ENCODE peak calls at places on chromosome 19, in ten cellular contexts. U, Z, H, R, Y, L, V, W, A and S are unnamed samples.

GRCh38 chr19:14565298-14565679 is 6.6 kb downstream of the NDUFB7 start:
- DNase-seq in U (no peak), Z (no peak), H (no peak), R (peak), Y (no peak), L (peak), V (no peak), W (no peak), A (no peak), S (no peak)

GRCh38 chr19:17779281-17779930 is 15.5 kb upstream of the B3GNT3 start:
- DNase-seq in U (no peak), Z (peak), H (peak), R (peak), Y (peak), L (no peak), V (peak), W (peak), A (no peak), S (no peak)

GRCh38 chr19:35066691-35067563 is 25.4 kb downstream of the HPN start:
- DNase-seq in U (peak), Z (peak), H (peak), R (peak), Y (peak), L (peak), V (peak), W (peak), A (peak), S (peak)

GRCh38 chr19:45769821-45770191 is 754 bp upstream of the SIX5 start:
- DNase-seq in U (peak), Z (no peak), H (peak), R (peak), Y (peak), L (peak), V (peak), W (no peak), A (peak), S (no peak)

GRCh38 chr19:3073931-3074595 is 11.8 kb upstream of the TLE5 start:
- DNase-seq in U (no peak), Z (peak), H (no peak), R (no peak), Y (no peak), L (no peak), V (peak), W (no peak), A (peak), S (peak)

GRCh38 chr19:57165846-57166245 is 1.4 kb downstream of the DUXA start:
- DNase-seq in U (no peak), Z (no peak), H (no peak), R (no peak), Y (no peak), L (no peak), V (no peak), W (no peak), A (no peak), S (no peak)

GRCh38 chr19:33394006-33394722 is 20.7 kb downstream of the CEBPG start:
- DNase-seq in U (no peak), Z (peak), H (peak), R (peak), Y (peak), L (peak), V (no peak), W (peak), A (peak), S (no peak)

GRCh38 chr19:58054792-58055482 is 4.1 kb upstream of the ZNF135 start:
- DNase-seq in U (no peak), Z (peak), H (peak), R (peak), Y (no peak), L (no peak), V (peak), W (no peak), A (no peak), S (no peak)

GRCh38 chr19:34359140-34359953 is 5.6 kb upstream of the GPI start:
- DNase-seq in U (peak), Z (peak), H (peak), R (peak), Y (peak), L (peak), V (peak), W (peak), A (peak), S (peak)

GRCh38 chr19:32877977-32878745 is 8.6 kb upstream of the SLC7A9 start:
- DNase-seq in U (no peak), Z (no peak), H (no peak), R (peak), Y (no peak), L (peak), V (no peak), W (no peak), A (no peak), S (no peak)

GRCh38 chr19:38718747-38719543 is 25.3 kb downstream of the CAPN12 start:
- DNase-seq in U (no peak), Z (peak), H (no peak), R (peak), Y (peak), L (peak), V (no peak), W (peak), A (peak), S (peak)

GRCh38 chr19:3387645-3388589 is 21.5 kb downstream of the NFIC start:
- DNase-seq in U (no peak), Z (peak), H (peak), R (peak), Y (peak), L (peak), V (peak), W (peak), A (peak), S (peak)

GRCh38 chr19:35044317-35045117 is 3.0 kb downstream of the HPN start:
- DNase-seq in U (peak), Z (peak), H (peak), R (peak), Y (no peak), L (peak), V (peak), W (peak), A (no peak), S (no peak)

GRCh38 chr19:50333235-50333736 is 4.1 kb upstream of the KCNC3 start:
- DNase-seq in U (peak), Z (peak), H (peak), R (peak), Y (peak), L (peak), V (peak), W (peak), A (peak), S (no peak)

GRCh38 chr19:57334191-57334590 is 13.9 kb downstream of the ZNF543 start:
- DNase-seq in U (no peak), Z (no peak), H (peak), R (no peak), Y (no peak), L (no peak), V (peak), W (no peak), A (no peak), S (no peak)

GRCh38 chr19:10670187-10670586 is 16.0 kb downstream of the ILF3 start:
- DNase-seq in U (no peak), Z (no peak), H (no peak), R (no peak), Y (no peak), L (no peak), V (no peak), W (no peak), A (no peak), S (no peak)

GRCh38 chr19:10473192-10473591 is 30.0 kb downstream of the KEAP1 start:
- DNase-seq in U (no peak), Z (peak), H (no peak), R (no peak), Y (no peak), L (no peak), V (no peak), W (no peak), A (no peak), S (no peak)

GRCh38 chr19:32674153-32674958 is 624 bp downstream of the ANKRD27 start:
- DNase-seq in U (no peak), Z (no peak), H (no peak), R (no peak), Y (no peak), L (no peak), V (no peak), W (no peak), A (peak), S (no peak)

GRCh38 chr19:13398780-13399726 is 107.2 kb downstream of the CACNA1A start:
- DNase-seq in U (no peak), Z (peak), H (peak), R (no peak), Y (no peak), L (no peak), V (no peak), W (no peak), A (no peak), S (no peak)

GRCh38 chr19:16040642-16041041 is 35.7 kb upstream of the TPM4 start:
- DNase-seq in U (no peak), Z (peak), H (peak), R (no peak), Y (no peak), L (no peak), V (no peak), W (no peak), A (no peak), S (no peak)

GRCh38 chr19:31352296-31352781 is 3.1 kb upstream of the TSHZ3 start:
- DNase-seq in U (no peak), Z (no peak), H (no peak), R (no peak), Y (no peak), L (no peak), V (no peak), W (no peak), A (no peak), S (no peak)

GRCh38 chr19:18153555-18154134 is 682 bp downstream of the PIK3R2 start:
- DNase-seq in U (peak), Z (no peak), H (no peak), R (no peak), Y (no peak), L (peak), V (no peak), W (no peak), A (peak), S (no peak)

GRCh38 chr19:13099073-13099999 is 3.3 kb downstream of the LYL1 start:
- DNase-seq in U (peak), Z (peak), H (no peak), R (no peak), Y (peak), L (peak), V (peak), W (peak), A (peak), S (no peak)

GRCh38 chr19:42360787-42361544 is 29.1 kb downstream of the CNFN start:
- DNase-seq in U (no peak), Z (no peak), H (no peak), R (no peak), Y (no peak), L (no peak), V (no peak), W (no peak), A (no peak), S (no peak)

GRCh38 chr19:8361921-8362793 is 1.8 kb upstream of the ANGPTL4 start:
- DNase-seq in U (peak), Z (peak), H (peak), R (peak), Y (peak), L (peak), V (peak), W (peak), A (peak), S (peak)

GRCh38 chr19:33435706-33436359 is 62.3 kb downstream of the CEBPG start:
- DNase-seq in U (no peak), Z (no peak), H (no peak), R (peak), Y (no peak), L (no peak), V (no peak), W (no peak), A (peak), S (no peak)

GRCh38 chr19:18419699-18420460 is 682 bp downstream of the SSBP4 start:
- DNase-seq in U (peak), Z (no peak), H (no peak), R (no peak), Y (peak), L (peak), V (no peak), W (no peak), A (peak), S (peak)

GRCh38 chr19:41753159-41753558 is 2.2 kb upstream of the CEACAM6 start:
- DNase-seq in U (peak), Z (peak), H (no peak), R (no peak), Y (peak), L (peak), V (peak), W (peak), A (no peak), S (no peak)

GRCh38 chr19:35116085-35116801 is 620 bp downstream of the FXYD3 start:
- DNase-seq in U (no peak), Z (no peak), H (no peak), R (no peak), Y (no peak), L (no peak), V (no peak), W (peak), A (no peak), S (no peak)

GRCh38 chr19:3343619-3344502 is 22.5 kb upstream of the NFIC start:
- DNase-seq in U (peak), Z (peak), H (peak), R (peak), Y (peak), L (peak), V (peak), W (peak), A (peak), S (peak)

GRCh38 chr19:49638360-49638759 is 1.6 kb downstream of the RRAS start:
- DNase-seq in U (no peak), Z (peak), H (no peak), R (no peak), Y (no peak), L (no peak), V (no peak), W (no peak), A (no peak), S (no peak)

GRCh38 chr19:30648321-30648720 is 276.1 kb downstream of the ZNF536 start:
- DNase-seq in U (no peak), Z (no peak), H (peak), R (no peak), Y (no peak), L (no peak), V (no peak), W (no peak), A (no peak), S (peak)

GRCh38 chr19:36215276-36216171 is 618 bp downstream of the ZNF146 start:
- DNase-seq in U (peak), Z (peak), H (peak), R (no peak), Y (no peak), L (no peak), V (no peak), W (no peak), A (no peak), S (no peak)

GRCh38 chr19:7376151-7376852 is 27.6 kb downstream of the ARHGEF18 start:
- DNase-seq in U (no peak), Z (no peak), H (no peak), R (no peak), Y (no peak), L (no peak), V (no peak), W (no peak), A (peak), S (no peak)

GRCh38 chr19:39403331-39404312 is 3.0 kb upstream of the ZFP36 start:
- DNase-seq in U (peak), Z (peak), H (peak), R (peak), Y (peak), L (peak), V (peak), W (peak), A (peak), S (peak)

GRCh38 chr19:40781140-40781539 is 3.1 kb downstream of the RAB4B start:
- DNase-seq in U (no peak), Z (no peak), H (no peak), R (no peak), Y (no peak), L (no peak), V (no peak), W (no peak), A (no peak), S (no peak)

GRCh38 chr19:28313633-28314032 is 899.3 kb downstream of the UQCRFS1 start:
- DNase-seq in U (no peak), Z (peak), H (peak), R (no peak), Y (no peak), L (no peak), V (no peak), W (no peak), A (no peak), S (no peak)

GRCh38 chr19:40165362-40165937 is 25.8 kb upstream of the MAP3K10 start:
- DNase-seq in U (peak), Z (peak), H (no peak), R (peak), Y (peak), L (peak), V (peak), W (peak), A (peak), S (no peak)

GRCh38 chr19:51572415-51572814 is 1.3 kb downstream of the ZNF175 start:
- DNase-seq in U (peak), Z (peak), H (peak), R (no peak), Y (no peak), L (no peak), V (no peak), W (no peak), A (no peak), S (no peak)

GRCh38 chr19:51570962-51571575 is at the start of gene ZNF175:
- DNase-seq in U (peak), Z (peak), H (peak), R (peak), Y (peak), L (peak), V (peak), W (peak), A (peak), S (peak)

GRCh38 chr19:51573331-51573730 is 2.2 kb downstream of the ZNF175 start:
- DNase-seq in U (no peak), Z (peak), H (peak), R (no peak), Y (no peak), L (no peak), V (no peak), W (no peak), A (no peak), S (no peak)

GRCh38 chr19:51571599-51571998 is 516 bp downstream of the ZNF175 start:
- DNase-seq in U (no peak), Z (no peak), H (peak), R (no peak), Y (no peak), L (no peak), V (no peak), W (no peak), A (no peak), S (no peak)

DNA sequence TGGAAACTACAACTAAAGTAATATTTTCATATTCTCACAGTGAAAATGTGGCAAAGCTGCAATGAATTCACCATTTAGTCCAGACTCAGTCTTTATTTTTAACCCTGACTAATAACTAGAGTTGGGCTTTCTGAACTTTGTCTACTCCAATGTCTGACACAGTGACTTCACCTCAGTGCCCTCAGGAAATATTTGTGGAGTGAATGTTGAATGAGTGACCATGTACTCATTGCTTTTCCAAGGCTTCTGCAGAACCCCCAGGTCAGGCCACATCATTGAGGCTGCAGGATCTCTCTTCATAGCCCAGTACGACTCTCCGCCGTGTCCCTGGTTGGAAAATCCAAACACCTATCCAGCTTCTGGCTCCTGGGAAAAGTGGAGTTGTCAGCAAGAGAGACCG is 1.8 kb downstream of the ZNF175 start:
- DNase-seq in U (no peak), Z (peak), H (peak), R (no peak), Y (no peak), L (no peak), V (no peak), W (no peak), A (no peak), S (no peak)
- H3K27ac ChIP-seq in U (no peak), Z (no peak), H (peak), R (no peak), Y (no peak), L (no peak), V (no peak), W (no peak), A (no peak), S (no peak)

GRCh38 chr19:2047076-2047448 is 4.0 kb downstream of the MKNK2 start:
- DNase-seq in U (no peak), Z (no peak), H (no peak), R (no peak), Y (no peak), L (no peak), V (no peak), W (no peak), A (no peak), S (no peak)
- H3K4me3 ChIP-seq in U (peak), Z (no peak), H (no peak), R (peak), Y (peak), L (peak), V (no peak), W (no peak), A (no peak), S (peak)

GRCh38 chr19:5958851-5959122 is 19.2 kb downstream of the RANBP3 start:
- DNase-seq in U (no peak), Z (no peak), H (no peak), R (no peak), Y (no peak), L (no peak), V (no peak), W (no peak), A (peak), S (no peak)
- H3K27ac ChIP-seq in U (peak), Z (peak), H (no peak), R (no peak), Y (no peak), L (no peak), V (no peak), W (peak), A (no peak), S (no peak)

GRCh38 chr19:47107201-47107952 is 6.2 kb downstream of the ZC3H4 start:
- DNase-seq in U (no peak), Z (no peak), H (peak), R (no peak), Y (no peak), L (no peak), V (no peak), W (no peak), A (no peak), S (no peak)
- H3K4me3 ChIP-seq in U (no peak), Z (no peak), H (no peak), R (peak), Y (no peak), L (no peak), V (no peak), W (no peak), A (no peak), S (no peak)